ENCODE peak calls at places on chromosomes 5 and 9, in nine cellular contexts. R is uterus, I is ovary, K is esophagus squamous epithelium, G is A549, L is K562, A is GM12878, Q is tibial nerve, Z is transverse colon. P is an unnamed sample.

GRCh38 chr5:146744358-146744757 is 134.2 kb downstream of the PPP2R2B start:
- DNase-seq in R (no peak), I (no peak), K (no peak), G (no peak), L (no peak), A (no peak), Q (no peak), Z (no peak), P (peak; percentile 44)

GRCh38 chr5:181053760-181054122 is 13.7 kb downstream of the BTNL9 start:
- DNase-seq in R (no peak), I (no peak), K (no peak), G (no peak), L (peak; percentile 64), A (no peak), Q (no peak), Z (no peak), P (no peak)

GRCh38 chr9:134433101-134433500 is 106.8 kb downstream of the RXRA start:
- DNase-seq in R (peak; percentile 55), I (no peak), K (no peak), G (no peak), L (no peak), A (no peak), Q (no peak), Z (no peak), P (peak; percentile 92)

GRCh38 chr5:175219256-175219835 is 224.6 kb downstream of the DRD1 start:
- DNase-seq in R (no peak), I (no peak), K (no peak), G (no peak), L (no peak), A (no peak), Q (no peak), Z (no peak), P (no peak)

GRCh38 chr9:19410195-19410503 is 1.3 kb downstream of the ACER2 start:
- DNase-seq in R (no peak), I (no peak), K (no peak), G (no peak), L (no peak), A (no peak), Q (no peak), Z (no peak), P (no peak)

GRCh38 chr5:75534734-75535133 is 23.0 kb downstream of the POLK start:
- DNase-seq in R (no peak), I (no peak), K (no peak), G (no peak), L (no peak), A (no peak), Q (no peak), Z (no peak), P (no peak)

GRCh38 chr5:565782-566445 is 41.7 kb upstream of the SLC9A3 start:
- DNase-seq in R (no peak), I (no peak), K (no peak), G (no peak), L (no peak), A (no peak), Q (no peak), Z (no peak), P (no peak)

GRCh38 chr9:108854094-108854493 is 1.7 kb downstream of the ACTL7B start:
- DNase-seq in R (no peak), I (no peak), K (no peak), G (no peak), L (peak; percentile 55), A (no peak), Q (no peak), Z (no peak), P (no peak)

GRCh38 chr5:50969207-50970145 is 303.0 kb downstream of the PARP8 start:
- DNase-seq in R (no peak), I (no peak), K (no peak), G (no peak), L (no peak), A (no peak), Q (no peak), Z (no peak), P (no peak)

GRCh38 chr9:126534431-126535186 is 79.1 kb upstream of the LMX1B start:
- DNase-seq in R (no peak), I (no peak), K (no peak), G (no peak), L (no peak), A (no peak), Q (no peak), Z (no peak), P (no peak)

GRCh38 chr5:171863928-171864327 is 78.3 kb downstream of the SMIM23 start:
- DNase-seq in R (no peak), I (no peak), K (no peak), G (no peak), L (no peak), A (no peak), Q (no peak), Z (no peak), P (peak; percentile 20)

GRCh38 chr9:34547960-34548603 is 25.3 kb upstream of the ENHO start:
- DNase-seq in R (peak; percentile 57), I (peak; percentile 70), K (no peak), G (peak; percentile 74), L (peak; percentile 49), A (no peak), Q (peak; percentile 37), Z (peak; percentile 70), P (peak; percentile 53)

GRCh38 chr5:116571568-116572321 is 2.9 kb downstream of the SEMA6A start:
- DNase-seq in R (no peak), I (no peak), K (no peak), G (no peak), L (no peak), A (no peak), Q (no peak), Z (no peak), P (no peak)

GRCh38 chr5:87268126-87268969 is 665 bp downstream of the RASA1 start:
- DNase-seq in R (peak; percentile 61), I (peak; percentile 75), K (no peak), G (peak; percentile 68), L (peak; percentile 53), A (peak; percentile 51), Q (peak; percentile 22), Z (peak; percentile 77), P (peak; percentile 30)

GRCh38 chr5:132394681-132395259 is 25.3 kb downstream of the SLC22A5 start:
- DNase-seq in R (no peak), I (no peak), K (no peak), G (no peak), L (no peak), A (no peak), Q (no peak), Z (no peak), P (no peak)

GRCh38 chr9:76654051-76654461 is 110.2 kb upstream of the PCA3 start:
- DNase-seq in R (no peak), I (no peak), K (no peak), G (no peak), L (no peak), A (no peak), Q (no peak), Z (no peak), P (no peak)

GRCh38 chr9:109466623-109467590 is 31.2 kb downstream of the PTPN3 start:
- DNase-seq in R (no peak), I (no peak), K (no peak), G (no peak), L (no peak), A (no peak), Q (no peak), Z (no peak), P (no peak)

GRCh38 chr5:180860273-180860886 is 696 bp downstream of the ZFP62 start:
- DNase-seq in R (no peak), I (peak; percentile 31), K (no peak), G (peak; percentile 62), L (peak; percentile 83), A (no peak), Q (no peak), Z (peak; percentile 42), P (peak; percentile 34)

GRCh38 chr9:1495684-1496083 is 445.5 kb downstream of the DMRT2 start:
- DNase-seq in R (no peak), I (no peak), K (no peak), G (no peak), L (no peak), A (no peak), Q (no peak), Z (no peak), P (no peak)

GRCh38 chr9:136864996-136865767 is 926 bp downstream of the EDF1 start:
- DNase-seq in R (no peak), I (no peak), K (no peak), G (no peak), L (no peak), A (no peak), Q (no peak), Z (peak; percentile 11), P (no peak)

GRCh38 chr5:51378778-51379652 is 4.2 kb upstream of the ISL1 start:
- DNase-seq in R (no peak), I (no peak), K (no peak), G (no peak), L (no peak), A (no peak), Q (no peak), Z (no peak), P (no peak)

GRCh38 chr9:21096172-21096900 is 18.6 kb upstream of the IFNB1 start:
- DNase-seq in R (no peak), I (no peak), K (no peak), G (no peak), L (no peak), A (peak; percentile 46), Q (no peak), Z (no peak), P (no peak)

GRCh38 chr5:93378073-93378472 is 202.9 kb downstream of the NR2F1-AS1 start:
- DNase-seq in R (no peak), I (no peak), K (no peak), G (no peak), L (no peak), A (no peak), Q (no peak), Z (no peak), P (no peak)

GRCh38 chr5:43040287-43041098 is at the start of gene ANXA2R:
- DNase-seq in R (peak; percentile 89), I (peak; percentile 76), K (peak; percentile 63), G (peak; percentile 67), L (peak; percentile 99), A (no peak), Q (peak; percentile 81), Z (peak; percentile 94), P (no peak)
- TF ChIP-seq POLR2A in R (no peak), I (no peak), K (peak; percentile 33), G (no peak), L (peak; percentile 43), A (peak; percentile 27), Q (no peak), Z (peak; percentile 51), P (no peak)

GRCh38 chr5:73374520-73375235 is 73.9 kb downstream of the FOXD1 start:
- DNase-seq in R (no peak), I (no peak), K (no peak), G (no peak), L (no peak), A (no peak), Q (no peak), Z (no peak), P (no peak)
- TF ChIP-seq POLR2A in R (no peak), I (no peak), K (no peak), G (no peak), L (no peak), A (no peak), Q (no peak), Z (no peak), P (no peak)

GRCh38 chr5:149730620-149731331 is 666 bp downstream of the PPARGC1B start:
- DNase-seq in R (peak; percentile 27), I (peak; percentile 45), K (no peak), G (peak; percentile 41), L (peak; percentile 77), A (no peak), Q (no peak), Z (peak; percentile 68), P (peak; percentile 71)
- TF ChIP-seq POLR2A in R (no peak), I (no peak), K (no peak), G (no peak), L (peak; percentile 10), A (peak; percentile 74), Q (no peak), Z (peak; percentile 8), P (no peak)

GRCh38 chr5:155103164-155103563 is 89.6 kb downstream of the KIF4B start:
- DNase-seq in R (no peak), I (no peak), K (no peak), G (no peak), L (no peak), A (no peak), Q (no peak), Z (no peak), P (no peak)
- TF ChIP-seq POLR2A in R (no peak), I (no peak), K (no peak), G (no peak), L (no peak), A (no peak), Q (no peak), Z (no peak), P (no peak)

P was measured in H54.